ENCODE peak calls at places on chromosomes 13 and 19, in four cellular contexts. One of them, this sample, is unnamed.
A peak's percentile ranks its signal among the peaks of the same experiment; 100 is the strongest.

GRCh38 chr19:31214086-31214485 is 135.2 kb downstream of the TSHZ3 start:
- DNase-seq in stimulated activated CD4-positive, alpha-beta T cell treated with anti-CD3 and anti-CD28 coated beads, TNF-alpha, amount 100 ng/mL, for 48 hours: peak; percentile 90
- DNase-seq in activated naive CD4-positive, alpha-beta T cell: peak; percentile 67
- DNase-seq in CD4-positive, alpha-beta T cell: peak; percentile 78
- DNase-seq in this sample: peak; percentile 98

GRCh38 chr13:25905411-25906010 is 146.3 kb downstream of the SHISA2 start:
- DNase-seq in activated naive CD4-positive, alpha-beta T cell: no peak
- DNase-seq in CD4-positive, alpha-beta T cell: no peak
- DNase-seq in stimulated activated CD4-positive, alpha-beta T cell treated with anti-CD3 and anti-CD28 coated beads, TNF-alpha, amount 100 ng/mL, for 48 hours: no peak
- DNase-seq in this sample: no peak

GRCh38 chr13:72194531-72194930 is 327.5 kb upstream of the DACH1 start:
- DNase-seq in stimulated activated CD4-positive, alpha-beta T cell treated with anti-CD3 and anti-CD28 coated beads, TNF-alpha, amount 100 ng/mL, for 48 hours: no peak
- DNase-seq in CD4-positive, alpha-beta T cell: no peak
- DNase-seq in activated naive CD4-positive, alpha-beta T cell: no peak
- DNase-seq in this sample: no peak

GRCh38 chr19:2039082-2039958 is 11.7 kb downstream of the MKNK2 start:
- DNase-seq in activated naive CD4-positive, alpha-beta T cell: no peak
- DNase-seq in stimulated activated CD4-positive, alpha-beta T cell treated with anti-CD3 and anti-CD28 coated beads, TNF-alpha, amount 100 ng/mL, for 48 hours: no peak
- DNase-seq in CD4-positive, alpha-beta T cell: no peak
- DNase-seq in this sample: no peak

GRCh38 chr13:94568443-94568842 is 27.5 kb downstream of the TGDS start:
- DNase-seq in activated naive CD4-positive, alpha-beta T cell: no peak
- DNase-seq in stimulated activated CD4-positive, alpha-beta T cell treated with anti-CD3 and anti-CD28 coated beads, TNF-alpha, amount 100 ng/mL, for 48 hours: no peak
- DNase-seq in CD4-positive, alpha-beta T cell: no peak
- DNase-seq in this sample: no peak

GRCh38 chr19:30781047-30781446 is 408.9 kb downstream of the ZNF536 start:
- DNase-seq in activated naive CD4-positive, alpha-beta T cell: no peak
- DNase-seq in stimulated activated CD4-positive, alpha-beta T cell treated with anti-CD3 and anti-CD28 coated beads, TNF-alpha, amount 100 ng/mL, for 48 hours: no peak
- DNase-seq in CD4-positive, alpha-beta T cell: no peak
- DNase-seq in this sample: no peak

GRCh38 chr19:11130824-11131455 is 24.6 kb downstream of the SPC24 start:
- DNase-seq in activated naive CD4-positive, alpha-beta T cell: peak; percentile 65
- DNase-seq in stimulated activated CD4-positive, alpha-beta T cell treated with anti-CD3 and anti-CD28 coated beads, TNF-alpha, amount 100 ng/mL, for 48 hours: peak; percentile 43
- DNase-seq in CD4-positive, alpha-beta T cell: peak; percentile 65
- DNase-seq in this sample: peak; percentile 56

GRCh38 chr13:77611068-77611467 is 75.6 kb downstream of the SCEL start:
- DNase-seq in CD4-positive, alpha-beta T cell: no peak
- DNase-seq in activated naive CD4-positive, alpha-beta T cell: no peak
- DNase-seq in stimulated activated CD4-positive, alpha-beta T cell treated with anti-CD3 and anti-CD28 coated beads, TNF-alpha, amount 100 ng/mL, for 48 hours: no peak
- DNase-seq in this sample: no peak

GRCh38 chr13:20334309-20334708 is 102.2 kb upstream of the GJB6 start:
- DNase-seq in activated naive CD4-positive, alpha-beta T cell: no peak
- DNase-seq in stimulated activated CD4-positive, alpha-beta T cell treated with anti-CD3 and anti-CD28 coated beads, TNF-alpha, amount 100 ng/mL, for 48 hours: no peak
- DNase-seq in CD4-positive, alpha-beta T cell: no peak
- DNase-seq in this sample: no peak

GRCh38 chr19:32580353-32580900 is 563 bp upstream of the PDCD5 start:
- DNase-seq in stimulated activated CD4-positive, alpha-beta T cell treated with anti-CD3 and anti-CD28 coated beads, TNF-alpha, amount 100 ng/mL, for 48 hours: no peak
- DNase-seq in CD4-positive, alpha-beta T cell: no peak
- DNase-seq in activated naive CD4-positive, alpha-beta T cell: no peak
- DNase-seq in this sample: no peak

GRCh38 chr19:2549701-2550191 is 73.8 kb downstream of the GADD45B start:
- DNase-seq in stimulated activated CD4-positive, alpha-beta T cell treated with anti-CD3 and anti-CD28 coated beads, TNF-alpha, amount 100 ng/mL, for 48 hours: no peak
- DNase-seq in CD4-positive, alpha-beta T cell: no peak
- DNase-seq in activated naive CD4-positive, alpha-beta T cell: no peak
- DNase-seq in this sample: peak; percentile 76

GRCh38 chr19:45526143-45526542 is 18.9 kb downstream of the VASP start:
- DNase-seq in stimulated activated CD4-positive, alpha-beta T cell treated with anti-CD3 and anti-CD28 coated beads, TNF-alpha, amount 100 ng/mL, for 48 hours: no peak
- DNase-seq in CD4-positive, alpha-beta T cell: no peak
- DNase-seq in activated naive CD4-positive, alpha-beta T cell: no peak
- DNase-seq in this sample: peak; percentile 25

GRCh38 chr13:95354680-95355487 is 53.6 kb upstream of the ABCC4 start:
- DNase-seq in CD4-positive, alpha-beta T cell: no peak
- DNase-seq in activated naive CD4-positive, alpha-beta T cell: no peak
- DNase-seq in stimulated activated CD4-positive, alpha-beta T cell treated with anti-CD3 and anti-CD28 coated beads, TNF-alpha, amount 100 ng/mL, for 48 hours: no peak
- DNase-seq in this sample: no peak

GRCh38 chr19:36962346-36962745 is 46.2 kb downstream of the ZNF568 start:
- DNase-seq in activated naive CD4-positive, alpha-beta T cell: no peak
- DNase-seq in CD4-positive, alpha-beta T cell: no peak
- DNase-seq in stimulated activated CD4-positive, alpha-beta T cell treated with anti-CD3 and anti-CD28 coated beads, TNF-alpha, amount 100 ng/mL, for 48 hours: no peak
- DNase-seq in this sample: no peak

GRCh38 chr19:3986260-3987041 is 1.2 kb upstream of the EEF2 start:
- DNase-seq in stimulated activated CD4-positive, alpha-beta T cell treated with anti-CD3 and anti-CD28 coated beads, TNF-alpha, amount 100 ng/mL, for 48 hours: no peak
- DNase-seq in CD4-positive, alpha-beta T cell: peak; percentile 45
- DNase-seq in activated naive CD4-positive, alpha-beta T cell: peak; percentile 41
- DNase-seq in this sample: peak; percentile 79

GRCh38 chr13:53285896-53286430 is 257.4 kb downstream of the OLFM4 start:
- DNase-seq in stimulated activated CD4-positive, alpha-beta T cell treated with anti-CD3 and anti-CD28 coated beads, TNF-alpha, amount 100 ng/mL, for 48 hours: no peak
- DNase-seq in activated naive CD4-positive, alpha-beta T cell: no peak
- DNase-seq in CD4-positive, alpha-beta T cell: no peak
- DNase-seq in this sample: no peak

GRCh38 chr13:60214213-60215079 is 50.7 kb upstream of the DIAPH3 start:
- DNase-seq in CD4-positive, alpha-beta T cell: no peak
- DNase-seq in stimulated activated CD4-positive, alpha-beta T cell treated with anti-CD3 and anti-CD28 coated beads, TNF-alpha, amount 100 ng/mL, for 48 hours: no peak
- DNase-seq in activated naive CD4-positive, alpha-beta T cell: no peak
- DNase-seq in this sample: no peak

GRCh38 chr13:21670883-21671792 is at the start of gene FGF9:
- DNase-seq in stimulated activated CD4-positive, alpha-beta T cell treated with anti-CD3 and anti-CD28 coated beads, TNF-alpha, amount 100 ng/mL, for 48 hours: peak; percentile 55
- DNase-seq in CD4-positive, alpha-beta T cell: peak; percentile 83
- DNase-seq in activated naive CD4-positive, alpha-beta T cell: peak; percentile 76
- DNase-seq in this sample: peak; percentile 36

GRCh38 chr13:19862511-19863313 is 737 bp downstream of the ZMYM5 start:
- DNase-seq in activated naive CD4-positive, alpha-beta T cell: peak; percentile 37
- DNase-seq in CD4-positive, alpha-beta T cell: peak; percentile 34
- DNase-seq in stimulated activated CD4-positive, alpha-beta T cell treated with anti-CD3 and anti-CD28 coated beads, TNF-alpha, amount 100 ng/mL, for 48 hours: peak; percentile 19
- DNase-seq in this sample: peak; percentile 3